ENCODE peak calls at places on chromosomes 4 and X, in five cellular contexts. H is mesenchymal stem cell, L is H9, X is neuronal stem cell, F is H1. W is an unnamed sample. For H3K79me1, the result is how much of the 10 kb centered on the place peaks cover.

GRCh38 chr4:153112071-153112460 is 92.2 kb upstream of the TRIM2 start:
- DNase-seq in H (no peak), L (no peak), X (no peak), F (no peak), W (no peak)

GRCh38 chr4:107808572-107808971 is 16.2 kb upstream of the SGMS2 start:
- DNase-seq in H (no peak), L (no peak), X (no peak), F (no peak), W (no peak)

GRCh38 chrX:38760883-38761282 is 40.4 kb upstream of the MID1IP1 start:
- DNase-seq in H (no peak), L (no peak), X (no peak), F (no peak), W (no peak)

GRCh38 chr4:56976878-56977320 is 507 bp downstream of the NOA1 start:
- DNase-seq in H (peak), L (peak), X (peak), F (no peak), W (no peak)

GRCh38 chr4:16206848-16207247 is 19.4 kb downstream of the TAPT1 start:
- DNase-seq in H (no peak), L (no peak), X (no peak), F (no peak), W (no peak)

GRCh38 chr4:128591482-128591881 is 218.0 kb upstream of the JADE1 start:
- DNase-seq in H (peak), L (no peak), X (no peak), F (no peak), W (no peak)

GRCh38 chrX:100216083-100216482 is 194.0 kb downstream of the PCDH19 start:
- DNase-seq in H (no peak), L (no peak), X (no peak), F (no peak), W (no peak)

GRCh38 chr4:77473509-77473908 is 132.1 kb upstream of the CXCL13 start:
- DNase-seq in H (no peak), L (peak), X (no peak), F (no peak), W (peak)

GRCh38 chr4:39043058-39043696 is 11.0 kb upstream of the TMEM156 start:
- DNase-seq in H (peak), L (no peak), X (no peak), F (no peak), W (peak)

GRCh38 chrX:41722816-41723215 is 1.2 kb upstream of the GPR82 start:
- DNase-seq in H (peak), L (no peak), X (no peak), F (no peak), W (peak)

GRCh38 chrX:7263961-7264360 is 116.0 kb upstream of the PUDP start:
- DNase-seq in H (no peak), L (no peak), X (no peak), F (no peak), W (no peak)

GRCh38 chr4:7171191-7171900 is 21.0 kb upstream of the SORCS2 start:
- DNase-seq in H (no peak), L (peak), X (no peak), F (no peak), W (no peak)

GRCh38 chr4:124526321-124526720 is 186.2 kb downstream of the ANKRD50 start:
- DNase-seq in H (no peak), L (no peak), X (no peak), F (no peak), W (peak)

GRCh38 chr4:137226900-137227299 is 305.4 kb downstream of the PCDH18 start:
- DNase-seq in H (peak), L (no peak), X (no peak), F (no peak), W (peak)

GRCh38 chrX:53196678-53197077 is 28.3 kb downstream of the KDM5C start:
- DNase-seq in H (no peak), L (no peak), X (no peak), F (no peak), W (no peak)

GRCh38 chrX:54481751-54482150 is 14.3 kb downstream of the FGD1 start:
- DNase-seq in H (no peak), L (peak), X (no peak), F (no peak), W (no peak)

GRCh38 chr4:4640692-4641091 is 98.8 kb upstream of the STX18 start:
- DNase-seq in H (peak), L (peak), X (no peak), F (no peak), W (no peak)

GRCh38 chr4:184475096-184475461 is 729 bp upstream of the IRF2 start:
- DNase-seq in H (peak), L (peak), X (peak), F (no peak), W (peak)

GRCh38 chrX:77442728-77443127 is 4.5 kb upstream of the FGF16 start:
- DNase-seq in H (peak), L (no peak), X (no peak), F (no peak), W (peak)

GRCh38 chr4:33482773-33483172 is 2761.5 kb downstream of the ARAP2 start:
- DNase-seq in H (no peak), L (no peak), X (no peak), F (no peak), W (no peak)

GRCh38 chr4:124183231-124183630 is 529.3 kb downstream of the ANKRD50 start:
- DNase-seq in H (no peak), L (no peak), X (no peak), F (no peak), W (no peak)

GRCh38 chr4:152983221-152983620 is 47.1 kb downstream of the FHDC1 start:
- DNase-seq in H (no peak), L (peak), X (no peak), F (no peak), W (no peak)

GRCh38 chrX:34654939-34655338 is 2.1 kb downstream of the TMEM47 start:
- DNase-seq in H (peak), L (no peak), X (no peak), F (no peak), W (no peak)

GRCh38 chrX:23493941-23494374 is 159.3 kb downstream of the PTCHD1 start:
- DNase-seq in H (no peak), L (no peak), X (no peak), F (no peak), W (no peak)

GRCh38 chr4:186605261-186605865 is 50.0 kb upstream of the MTNR1A start:
- DNase-seq in H (no peak), L (no peak), X (no peak), F (no peak), W (no peak)

GRCh38 chr4:33961751-33962150 is 2282.6 kb downstream of the ARAP2 start:
- DNase-seq in H (no peak), L (no peak), X (no peak), F (no peak), W (peak)

GRCh38 chrX:143240658-143241057 is 214.9 kb downstream of the SPANXN4 start:
- DNase-seq in H (no peak), L (no peak), X (no peak), F (no peak), W (no peak)

GRCh38 chr4:160562661-160563060 is 1459.8 kb downstream of the RAPGEF2 start:
- DNase-seq in H (no peak), L (no peak), X (no peak), F (no peak), W (no peak)

GRCh38 chr4:180057198-180057821 is 2185.9 kb upstream of the TENM3 start:
- DNase-seq in H (peak), L (no peak), X (peak), F (no peak), W (no peak)

GRCh38 chr4:114400531-114400930 is 198.1 kb upstream of the UGT8 start:
- DNase-seq in H (no peak), L (no peak), X (no peak), F (no peak), W (no peak)

GRCh38 chrX:150768580-150769190 is 75.5 kb downstream of the MTMR1 start:
- DNase-seq in H (no peak), L (no peak), X (no peak), F (no peak), W (no peak)

GRCh38 chr4:26860157-26860921 is at the start of gene STIM2:
- DNase-seq in H (peak), L (peak), X (peak), F (peak), W (peak)

GRCh38 chrX:101619336-101619735 is 1.5 kb upstream of the ARMCX6 start:
- DNase-seq in H (peak), L (peak), X (no peak), F (no peak), W (peak)

GRCh38 chrX:9566150-9566621 is 101.3 kb downstream of the TBL1X start:
- DNase-seq in H (peak), L (no peak), X (no peak), F (no peak), W (peak)

GRCh38 chrX:115972717-115973116 is 197.8 kb upstream of the AGTR2 start:
- DNase-seq in H (peak), L (no peak), X (no peak), F (no peak), W (no peak)

GRCh38 chr4:52861879-52862604 is at the start of gene RASL11B:
- DNase-seq in H (peak), L (peak), X (peak), F (no peak), W (peak)
- H4K91ac ChIP-seq in H (peak), L (no peak), X (no peak), F (peak), W (peak)

GRCh38 chr4:8558080-8558960 is 21.9 kb upstream of the GPR78 start:
- DNase-seq in H (no peak), L (no peak), X (no peak), F (no peak), W (no peak)

GRCh38 chr4:8557151-8558076 is 22.8 kb upstream of the GPR78 start:
- DNase-seq in H (no peak), L (no peak), X (no peak), F (no peak), W (no peak)

GRCh38 chr4:8559524-8560264 is 20.5 kb upstream of the GPR78 start:
- DNase-seq in H (no peak), L (no peak), X (no peak), F (no peak), W (no peak)

GRCh38 chr4:8560265-8561047 is 19.7 kb upstream of the GPR78 start:
- DNase-seq in H (no peak), L (no peak), X (no peak), F (no peak), W (no peak)

GRCh38 chr4:8559011-8559410 is 21.2 kb upstream of the GPR78 start:
- DNase-seq in H (no peak), L (no peak), X (no peak), F (no peak), W (no peak)
- H3K79me1 ChIP-seq in H (under half), L (under half), X (under half), F (under half), W (under half)

DNA sequence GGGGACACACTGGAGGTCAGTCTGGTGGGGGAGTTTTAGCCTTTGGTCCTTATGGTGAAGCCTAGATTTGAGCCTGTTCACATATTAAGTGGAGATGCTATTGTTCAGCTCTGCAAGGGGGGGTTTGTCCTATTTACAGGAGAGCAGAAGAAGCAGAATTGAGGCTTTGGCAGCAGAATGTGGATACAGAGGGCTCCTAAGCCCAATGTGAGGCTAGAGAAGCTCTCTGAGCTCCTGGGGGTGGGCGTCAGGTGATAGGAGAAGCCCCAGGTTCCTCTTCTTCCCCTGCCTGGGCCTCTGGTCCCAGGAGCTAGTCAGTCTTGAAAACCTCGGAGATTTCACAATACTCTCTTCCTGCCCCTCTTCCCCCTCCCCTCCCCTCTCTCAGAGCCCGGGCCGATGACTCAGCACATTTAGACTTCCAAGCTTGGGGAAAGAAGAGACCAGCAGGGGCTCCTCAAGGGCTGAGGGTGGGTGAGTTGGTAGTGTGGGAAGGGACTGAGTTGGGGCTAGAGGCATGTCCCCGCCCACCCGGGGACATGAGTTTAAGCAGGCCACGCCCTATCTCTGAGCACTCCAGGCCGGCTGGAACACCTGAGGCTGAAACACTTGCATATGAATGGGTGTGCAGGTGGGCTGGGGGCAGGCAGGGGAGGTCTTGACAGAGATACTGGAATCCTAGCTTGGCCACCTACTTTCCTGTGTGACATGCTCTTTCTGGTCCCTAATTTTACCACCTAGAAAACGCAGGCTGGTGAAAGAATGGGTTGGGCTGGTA is 3.4 kb downstream of the TFE3 start:
- DNase-seq in H (peak), L (peak), X (peak), F (peak), W (peak)
- H4K91ac ChIP-seq in H (peak), L (peak), X (no peak), F (peak), W (peak)

GRCh38 chr4:159145318-159146006 is 42.6 kb downstream of the RAPGEF2 start:
- DNase-seq in H (no peak), L (no peak), X (no peak), F (no peak), W (no peak)

GRCh38 chr4:159142254-159142653 is 39.4 kb downstream of the RAPGEF2 start:
- DNase-seq in H (no peak), L (no peak), X (no peak), F (no peak), W (peak)

GRCh38 chr4:159142985-159143384 is 40.1 kb downstream of the RAPGEF2 start:
- DNase-seq in H (no peak), L (no peak), X (no peak), F (no peak), W (no peak)

GRCh38 chr4:159146007-159146330 is 43.1 kb downstream of the RAPGEF2 start:
- DNase-seq in H (no peak), L (no peak), X (no peak), F (no peak), W (peak)

DNA sequence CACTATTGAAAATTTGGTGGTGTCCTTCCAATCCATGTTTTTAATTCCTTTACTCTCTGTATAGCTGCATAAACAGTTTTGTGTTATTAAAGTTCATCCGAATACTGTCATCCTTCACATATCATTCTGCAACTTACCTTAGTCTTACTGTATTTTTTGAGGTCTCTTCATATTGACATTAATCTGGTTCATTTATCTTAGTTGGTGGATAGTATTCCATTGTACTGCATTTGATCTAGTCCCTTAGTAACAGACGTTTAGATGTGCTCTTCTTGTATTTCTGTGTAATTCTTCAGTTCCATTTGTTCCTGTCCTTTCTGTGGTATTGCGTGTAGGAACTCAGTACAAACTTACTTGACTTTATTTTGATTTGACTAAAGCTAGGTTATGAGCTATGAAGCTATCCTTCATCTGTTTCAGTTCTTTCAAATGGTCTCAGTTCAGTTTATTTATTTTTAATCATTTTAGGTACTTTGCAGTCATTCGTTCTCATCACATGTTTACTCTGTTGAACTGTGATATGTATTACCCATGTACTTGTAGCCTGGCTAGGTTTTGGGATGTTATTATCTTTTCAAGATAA is 41.3 kb downstream of the RAPGEF2 start:
- DNase-seq in H (no peak), L (no peak), X (no peak), F (no peak), W (no peak)
- H3K79me1 ChIP-seq in H (under half), L (under half), X (under half), F (under half), W (under half)

GRCh38 chr4:2742081-2742822 is 13.9 kb downstream of the TNIP2 start:
- DNase-seq in H (no peak), L (no peak), X (no peak), F (no peak), W (no peak)

GRCh38 chr4:2742823-2743517 is 13.2 kb downstream of the TNIP2 start:
- DNase-seq in H (no peak), L (no peak), X (no peak), F (no peak), W (no peak)

GRCh38 chr4:2744576-2745270 is 11.4 kb downstream of the TNIP2 start:
- DNase-seq in H (no peak), L (no peak), X (no peak), F (no peak), W (no peak)

GRCh38 chr4:2743518-2744445 is 12.4 kb downstream of the TNIP2 start:
- DNase-seq in H (no peak), L (no peak), X (no peak), F (no peak), W (no peak)

GRCh38 chr4:2741626-2742025 is 14.5 kb downstream of the TNIP2 start:
- DNase-seq in H (no peak), L (no peak), X (no peak), F (no peak), W (peak)
- H4K91ac ChIP-seq in H (no peak), L (no peak), X (no peak), F (no peak), W (no peak)

GRCh38 chr4:10172278-10173038 is 55.9 kb upstream of the WDR1 start:
- DNase-seq in H (no peak), L (no peak), X (no peak), F (no peak), W (no peak)
- H3K79me1 ChIP-seq in H (under half), L (under half), X (under half), F (under half), W (under half)

DNA sequence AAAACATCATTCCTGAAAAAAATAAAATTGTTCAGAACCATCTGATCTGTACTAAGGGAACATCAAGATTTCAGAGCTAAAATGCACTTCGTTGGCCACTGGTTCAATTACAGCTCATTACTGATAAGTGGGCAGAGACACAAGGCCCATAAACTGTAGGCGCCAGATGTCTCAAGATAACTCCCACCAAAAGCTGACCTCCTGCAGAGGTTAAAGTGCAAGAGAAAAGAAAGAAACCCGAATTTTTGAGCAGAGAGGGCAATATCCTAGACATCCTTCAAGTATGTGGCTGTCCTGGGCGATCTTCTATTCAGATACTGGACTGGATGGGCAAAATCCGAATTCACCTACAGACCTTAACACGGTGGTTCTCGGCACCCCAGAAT is 660 bp downstream of the GEMIN8 start:
- DNase-seq in H (peak), L (no peak), X (peak), F (no peak), W (no peak)
- H4K91ac ChIP-seq in H (no peak), L (no peak), X (no peak), F (peak), W (peak)

GRCh38 chrX:68429216-68429615 is 4.1 kb downstream of the OPHN1 start:
- DNase-seq in H (peak), L (no peak), X (no peak), F (no peak), W (no peak)
- H3K79me1 ChIP-seq in H (under half), L (under half), X (under half), F (under half), W (under half)

DNA sequence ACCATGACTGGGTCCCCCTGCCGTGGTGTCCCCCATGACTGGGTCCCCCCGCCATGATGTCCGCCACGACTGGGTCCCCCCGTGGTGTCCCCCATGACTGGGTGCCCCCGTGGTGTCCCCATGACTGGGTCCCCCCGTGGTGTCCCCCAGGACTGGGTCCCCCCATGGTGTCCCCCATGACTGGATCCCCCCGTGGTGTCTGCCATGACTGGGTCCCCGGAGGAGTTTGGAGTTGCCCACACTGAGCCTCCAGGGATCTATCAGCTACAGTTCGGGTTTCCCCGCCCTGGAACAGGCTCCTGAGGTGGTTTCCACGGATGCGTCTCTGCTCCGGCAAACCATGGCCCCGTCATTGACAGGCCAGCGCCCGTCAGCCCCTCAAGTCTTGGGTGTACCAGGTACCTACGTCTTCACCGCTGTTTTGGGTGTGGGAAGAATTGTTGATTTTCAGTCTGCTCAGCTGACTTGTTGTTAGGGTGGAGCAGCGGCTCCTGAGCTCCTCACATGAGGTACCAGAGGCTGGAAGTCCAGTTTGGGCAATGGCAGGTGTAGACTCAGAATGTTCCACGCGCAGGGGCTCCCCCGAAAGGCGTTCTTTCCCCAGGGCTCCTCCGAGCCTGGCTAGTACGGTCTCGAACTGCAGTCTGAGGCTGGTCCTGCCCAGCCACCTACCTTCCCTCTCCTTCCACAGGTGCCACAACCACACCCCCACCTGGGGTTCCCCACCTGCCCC is 8.3 kb upstream of the PDE6B start:
- DNase-seq in H (no peak), L (no peak), X (no peak), F (no peak), W (no peak)
- H4K91ac ChIP-seq in H (no peak), L (no peak), X (no peak), F (no peak), W (no peak)

GRCh38 chr4:8532245-8532781 is 47.9 kb upstream of the GPR78 start:
- DNase-seq in H (no peak), L (no peak), X (no peak), F (no peak), W (no peak)
- H3K79me1 ChIP-seq in H (under half), L (under half), X (under half), F (under half), W (under half)

W was measured in IMR-90.